ENCODE peak calls at places on chromosomes 11 and 22, in six cellular contexts. F is sciatic nerve; V is stimulated activated CD4-positive, alpha-beta T cell treated with anti-CD3 and anti-CD28 coated beads, Interleukin-4, amount 100 ng/mL, for 1 hour; X is Right ventricle myocardium superior; A is GM03348; P is choroid plexus epithelial cell. K is an unnamed sample.

GRCh38 chr22:43042101-43042780 is 27.3 kb upstream of the PACSIN2 start:
- DNase-seq in F (no peak), V (no peak), X (no peak), A (no peak), P (peak; percentile 50), K (no peak)

GRCh38 chr11:45500457-45500856 is 165.0 kb downstream of the CHST1 start:
- DNase-seq in F (no peak), V (no peak), X (no peak), A (no peak), P (peak; percentile 5), K (no peak)

GRCh38 chr11:104625246-104625645 is 273.0 kb downstream of the CASP12 start:
- DNase-seq in F (no peak), V (no peak), X (no peak), A (no peak), P (peak; percentile 51), K (no peak)

GRCh38 chr11:130383363-130384168 is 44.8 kb downstream of the ADAMTS8 start:
- DNase-seq in F (no peak), V (no peak), X (no peak), A (peak; percentile 72), P (peak; percentile 99), K (peak; percentile 45)

GRCh38 chr11:2770556-2771301 is 70.9 kb upstream of the KCNQ1OT1 start:
- DNase-seq in F (peak; percentile 53), V (peak; percentile 0), X (peak; percentile 33), A (no peak), P (no peak), K (peak; percentile 4)

GRCh38 chr11:12102588-12103410 is 7.6 kb upstream of the MICAL2 start:
- DNase-seq in F (no peak), V (no peak), X (no peak), A (no peak), P (peak; percentile 65), K (no peak)

GRCh38 chr22:20912494-20912893 is 4.7 kb upstream of the CRKL start:
- DNase-seq in F (no peak), V (no peak), X (no peak), A (no peak), P (no peak), K (no peak)

GRCh38 chr11:81744336-81745116 is 989.1 kb downstream of the FAM181B start:
- DNase-seq in F (no peak), V (no peak), X (no peak), A (no peak), P (no peak), K (no peak)

GRCh38 chr11:299081-299891 is at the start of gene IFITM5:
- DNase-seq in F (no peak), V (no peak), X (peak; percentile 35), A (no peak), P (no peak), K (no peak)